ENCODE peak calls at places on chromosome 22, in ten cellular contexts. One of them, this sample, is unnamed.

GRCh38 chr22:16844529-16844928 is 19.3 kb upstream of the XKR3 start:
- DNase-seq in CD8-positive, alpha-beta T cell: no peak
- DNase-seq in GM23338: no peak
- DNase-seq in upper lobe of left lung: peak; percentile 43
- DNase-seq in endothelial cell of umbilical vein: no peak
- DNase-seq in osteoblast: no peak
- DNase-seq in OCI-LY7: no peak
- DNase-seq in heart left ventricle: no peak
- DNase-seq in tibial artery: no peak
- DNase-seq in lower lobe of right lung: no peak
- DNase-seq in this sample: no peak

GRCh38 chr22:24590596-24591173 is 2.2 kb downstream of the LRRC75B start:
- DNase-seq in tibial artery: no peak
- DNase-seq in heart left ventricle: no peak
- DNase-seq in OCI-LY7: no peak
- DNase-seq in upper lobe of left lung: no peak
- DNase-seq in osteoblast: peak; percentile 51
- DNase-seq in endothelial cell of umbilical vein: no peak
- DNase-seq in GM23338: no peak
- DNase-seq in lower lobe of right lung: no peak
- DNase-seq in CD8-positive, alpha-beta T cell: no peak
- DNase-seq in this sample: no peak

GRCh38 chr22:24699861-24700260 is 74.7 kb downstream of the PIWIL3 start:
- DNase-seq in endothelial cell of umbilical vein: no peak
- DNase-seq in OCI-LY7: no peak
- DNase-seq in lower lobe of right lung: no peak
- DNase-seq in tibial artery: no peak
- DNase-seq in CD8-positive, alpha-beta T cell: no peak
- DNase-seq in osteoblast: no peak
- DNase-seq in upper lobe of left lung: no peak
- DNase-seq in GM23338: no peak
- DNase-seq in heart left ventricle: no peak
- DNase-seq in this sample: no peak

GRCh38 chr22:43980996-43981395 is 25.8 kb downstream of the SAMM50 start:
- DNase-seq in lower lobe of right lung: no peak
- DNase-seq in tibial artery: no peak
- DNase-seq in CD8-positive, alpha-beta T cell: no peak
- DNase-seq in endothelial cell of umbilical vein: no peak
- DNase-seq in OCI-LY7: no peak
- DNase-seq in heart left ventricle: no peak
- DNase-seq in upper lobe of left lung: peak; percentile 57
- DNase-seq in GM23338: no peak
- DNase-seq in osteoblast: no peak
- DNase-seq in this sample: no peak

GRCh38 chr22:25085930-25086901 is 113.4 kb upstream of the CRYBB3 start:
- DNase-seq in OCI-LY7: peak; percentile 4
- DNase-seq in tibial artery: peak; percentile 69
- DNase-seq in heart left ventricle: peak; percentile 88
- DNase-seq in CD8-positive, alpha-beta T cell: no peak
- DNase-seq in lower lobe of right lung: no peak
- DNase-seq in upper lobe of left lung: no peak
- DNase-seq in endothelial cell of umbilical vein: peak; percentile 99
- DNase-seq in GM23338: no peak
- DNase-seq in osteoblast: peak; percentile 72
- DNase-seq in this sample: peak; percentile 90

GRCh38 chr22:46390652-46391301 is 55.3 kb downstream of the TRMU start:
- DNase-seq in osteoblast: peak; percentile 98
- DNase-seq in endothelial cell of umbilical vein: peak; percentile 17
- DNase-seq in tibial artery: peak; percentile 44
- DNase-seq in heart left ventricle: peak; percentile 66
- DNase-seq in OCI-LY7: no peak
- DNase-seq in upper lobe of left lung: no peak
- DNase-seq in CD8-positive, alpha-beta T cell: no peak
- DNase-seq in GM23338: no peak
- DNase-seq in lower lobe of right lung: no peak
- DNase-seq in this sample: no peak

GRCh38 chr22:26354707-26355106 is 74.4 kb upstream of the ASPHD2 start:
- DNase-seq in tibial artery: no peak
- DNase-seq in heart left ventricle: no peak
- DNase-seq in endothelial cell of umbilical vein: no peak
- DNase-seq in OCI-LY7: no peak
- DNase-seq in GM23338: no peak
- DNase-seq in CD8-positive, alpha-beta T cell: no peak
- DNase-seq in lower lobe of right lung: no peak
- DNase-seq in osteoblast: no peak
- DNase-seq in upper lobe of left lung: peak; percentile 19
- DNase-seq in this sample: no peak

GRCh38 chr22:30717952-30718351 is 23.3 kb downstream of the OSBP2 start:
- DNase-seq in lower lobe of right lung: no peak
- DNase-seq in CD8-positive, alpha-beta T cell: no peak
- DNase-seq in GM23338: no peak
- DNase-seq in heart left ventricle: no peak
- DNase-seq in upper lobe of left lung: no peak
- DNase-seq in osteoblast: no peak
- DNase-seq in OCI-LY7: no peak
- DNase-seq in tibial artery: no peak
- DNase-seq in endothelial cell of umbilical vein: no peak
- DNase-seq in this sample: no peak

GRCh38 chr22:24178502-24179440 is 2.5 kb upstream of the SUSD2 start:
- DNase-seq in tibial artery: no peak
- DNase-seq in CD8-positive, alpha-beta T cell: no peak
- DNase-seq in upper lobe of left lung: peak; percentile 53
- DNase-seq in osteoblast: peak; percentile 91
- DNase-seq in heart left ventricle: no peak
- DNase-seq in endothelial cell of umbilical vein: no peak
- DNase-seq in OCI-LY7: peak; percentile 55
- DNase-seq in lower lobe of right lung: no peak
- DNase-seq in GM23338: peak; percentile 76
- DNase-seq in this sample: no peak

GRCh38 chr22:45389546-45389945 is 23.9 kb downstream of the SMC1B start:
- DNase-seq in OCI-LY7: no peak
- DNase-seq in upper lobe of left lung: no peak
- DNase-seq in lower lobe of right lung: no peak
- DNase-seq in GM23338: no peak
- DNase-seq in endothelial cell of umbilical vein: no peak
- DNase-seq in osteoblast: no peak
- DNase-seq in tibial artery: no peak
- DNase-seq in CD8-positive, alpha-beta T cell: no peak
- DNase-seq in heart left ventricle: no peak
- DNase-seq in this sample: no peak

GRCh38 chr22:44127353-44127752 is 53.4 kb upstream of the PARVG start:
- DNase-seq in CD8-positive, alpha-beta T cell: no peak
- DNase-seq in OCI-LY7: no peak
- DNase-seq in osteoblast: no peak
- DNase-seq in GM23338: no peak
- DNase-seq in endothelial cell of umbilical vein: peak; percentile 48
- DNase-seq in lower lobe of right lung: peak; percentile 41
- DNase-seq in upper lobe of left lung: no peak
- DNase-seq in tibial artery: peak; percentile 35
- DNase-seq in heart left ventricle: peak; percentile 51
- DNase-seq in this sample: no peak

GRCh38 chr22:45310331-45311032 is 748 bp downstream of the FAM118A start:
- DNase-seq in OCI-LY7: peak; percentile 40
- DNase-seq in heart left ventricle: no peak
- DNase-seq in GM23338: no peak
- DNase-seq in endothelial cell of umbilical vein: peak; percentile 21
- DNase-seq in tibial artery: no peak
- DNase-seq in lower lobe of right lung: peak; percentile 62
- DNase-seq in CD8-positive, alpha-beta T cell: no peak
- DNase-seq in osteoblast: peak; percentile 71
- DNase-seq in upper lobe of left lung: peak; percentile 79
- DNase-seq in this sample: no peak

GRCh38 chr22:50530280-50530856 is 556 bp upstream of the TYMP start:
- DNase-seq in upper lobe of left lung: no peak
- DNase-seq in GM23338: peak; percentile 44
- DNase-seq in tibial artery: peak; percentile 80
- DNase-seq in endothelial cell of umbilical vein: no peak
- DNase-seq in heart left ventricle: peak; percentile 84
- DNase-seq in OCI-LY7: peak; percentile 78
- DNase-seq in lower lobe of right lung: peak; percentile 94
- DNase-seq in CD8-positive, alpha-beta T cell: no peak
- DNase-seq in osteoblast: peak; percentile 94
- DNase-seq in this sample: peak; percentile 90

GRCh38 chr22:22881116-22882032 is 6.2 kb upstream of the IGLL5 start:
- DNase-seq in CD8-positive, alpha-beta T cell: no peak
- DNase-seq in lower lobe of right lung: no peak
- DNase-seq in osteoblast: peak; percentile 38
- DNase-seq in OCI-LY7: peak; percentile 66
- DNase-seq in heart left ventricle: no peak
- DNase-seq in GM23338: no peak
- DNase-seq in endothelial cell of umbilical vein: no peak
- DNase-seq in upper lobe of left lung: no peak
- DNase-seq in tibial artery: no peak
- DNase-seq in this sample: no peak
- H3K27ac ChIP-seq in CD8-positive, alpha-beta T cell: no peak overlapping the region
- H3K27ac ChIP-seq in lower lobe of right lung: no peak overlapping the region
- H3K27ac ChIP-seq in osteoblast: no peak overlapping the region
- H3K27ac ChIP-seq in OCI-LY7: peak overlapping the region; percentile 28
- H3K27ac ChIP-seq in heart left ventricle: no peak overlapping the region
- H3K27ac ChIP-seq in GM23338: no peak overlapping the region
- H3K27ac ChIP-seq in endothelial cell of umbilical vein: no peak overlapping the region
- H3K27ac ChIP-seq in upper lobe of left lung: no peak overlapping the region
- H3K27ac ChIP-seq in tibial artery: no peak overlapping the region
- H3K27ac ChIP-seq in this sample: no peak overlapping the region

GRCh38 chr22:27883656-27884350 is 35.3 kb downstream of the PITPNB start:
- DNase-seq in GM23338: no peak
- DNase-seq in endothelial cell of umbilical vein: no peak
- DNase-seq in heart left ventricle: no peak
- DNase-seq in OCI-LY7: no peak
- DNase-seq in osteoblast: no peak
- DNase-seq in upper lobe of left lung: peak; percentile 15
- DNase-seq in tibial artery: no peak
- DNase-seq in lower lobe of right lung: no peak
- DNase-seq in CD8-positive, alpha-beta T cell: no peak
- DNase-seq in this sample: no peak

GRCh38 chr22:27888310-27888709 is 30.7 kb downstream of the PITPNB start:
- DNase-seq in OCI-LY7: no peak
- DNase-seq in heart left ventricle: no peak
- DNase-seq in CD8-positive, alpha-beta T cell: no peak
- DNase-seq in GM23338: no peak
- DNase-seq in endothelial cell of umbilical vein: no peak
- DNase-seq in lower lobe of right lung: no peak
- DNase-seq in upper lobe of left lung: no peak
- DNase-seq in tibial artery: no peak
- DNase-seq in osteoblast: no peak
- DNase-seq in this sample: no peak

GRCh38 chr22:27885977-27886842 is 32.8 kb downstream of the PITPNB start:
- DNase-seq in heart left ventricle: no peak
- DNase-seq in OCI-LY7: peak; percentile 62
- DNase-seq in GM23338: peak; percentile 72
- DNase-seq in tibial artery: peak; percentile 40
- DNase-seq in CD8-positive, alpha-beta T cell: no peak
- DNase-seq in upper lobe of left lung: no peak
- DNase-seq in endothelial cell of umbilical vein: peak; percentile 85
- DNase-seq in lower lobe of right lung: no peak
- DNase-seq in osteoblast: peak; percentile 92
- DNase-seq in this sample: no peak

GRCh38 chr22:27892064-27892463 is 27.0 kb downstream of the PITPNB start:
- DNase-seq in OCI-LY7: no peak
- DNase-seq in GM23338: no peak
- DNase-seq in lower lobe of right lung: no peak
- DNase-seq in heart left ventricle: no peak
- DNase-seq in CD8-positive, alpha-beta T cell: no peak
- DNase-seq in endothelial cell of umbilical vein: no peak
- DNase-seq in upper lobe of left lung: no peak
- DNase-seq in tibial artery: no peak
- DNase-seq in osteoblast: no peak
- DNase-seq in this sample: no peak

DNA sequence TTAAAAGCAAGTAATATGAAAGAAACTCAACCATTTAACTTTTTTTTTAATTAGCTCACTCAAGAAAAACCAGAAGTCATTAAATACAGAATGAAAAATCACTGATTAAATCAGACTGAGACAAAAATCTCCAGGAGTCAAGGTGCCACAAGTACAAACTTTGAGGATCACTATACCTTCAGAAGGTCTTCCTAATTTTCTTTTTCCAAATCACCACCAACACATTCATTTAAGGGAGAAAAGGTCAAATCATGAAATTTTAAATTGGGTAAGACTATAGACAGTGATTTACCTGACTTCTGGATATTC is 32.3 kb downstream of the PITPNB start:
- DNase-seq in tibial artery: no peak
- DNase-seq in lower lobe of right lung: no peak
- DNase-seq in osteoblast: no peak
- DNase-seq in GM23338: no peak
- DNase-seq in CD8-positive, alpha-beta T cell: no peak
- DNase-seq in endothelial cell of umbilical vein: no peak
- DNase-seq in OCI-LY7: no peak
- DNase-seq in upper lobe of left lung: no peak
- DNase-seq in heart left ventricle: no peak
- DNase-seq in this sample: no peak
- TF ChIP-seq CTCF in tibial artery: no peak
- TF ChIP-seq CTCF in lower lobe of right lung: no peak
- TF ChIP-seq CTCF in osteoblast: no peak
- TF ChIP-seq CTCF in GM23338: no peak
- TF ChIP-seq CTCF in CD8-positive, alpha-beta T cell: peak; percentile 53
- TF ChIP-seq CTCF in endothelial cell of umbilical vein: no peak
- TF ChIP-seq CTCF in OCI-LY7: peak; percentile 51
- TF ChIP-seq CTCF in upper lobe of left lung: no peak
- TF ChIP-seq CTCF in heart left ventricle: no peak
- TF ChIP-seq CTCF in this sample: no peak

DNA sequence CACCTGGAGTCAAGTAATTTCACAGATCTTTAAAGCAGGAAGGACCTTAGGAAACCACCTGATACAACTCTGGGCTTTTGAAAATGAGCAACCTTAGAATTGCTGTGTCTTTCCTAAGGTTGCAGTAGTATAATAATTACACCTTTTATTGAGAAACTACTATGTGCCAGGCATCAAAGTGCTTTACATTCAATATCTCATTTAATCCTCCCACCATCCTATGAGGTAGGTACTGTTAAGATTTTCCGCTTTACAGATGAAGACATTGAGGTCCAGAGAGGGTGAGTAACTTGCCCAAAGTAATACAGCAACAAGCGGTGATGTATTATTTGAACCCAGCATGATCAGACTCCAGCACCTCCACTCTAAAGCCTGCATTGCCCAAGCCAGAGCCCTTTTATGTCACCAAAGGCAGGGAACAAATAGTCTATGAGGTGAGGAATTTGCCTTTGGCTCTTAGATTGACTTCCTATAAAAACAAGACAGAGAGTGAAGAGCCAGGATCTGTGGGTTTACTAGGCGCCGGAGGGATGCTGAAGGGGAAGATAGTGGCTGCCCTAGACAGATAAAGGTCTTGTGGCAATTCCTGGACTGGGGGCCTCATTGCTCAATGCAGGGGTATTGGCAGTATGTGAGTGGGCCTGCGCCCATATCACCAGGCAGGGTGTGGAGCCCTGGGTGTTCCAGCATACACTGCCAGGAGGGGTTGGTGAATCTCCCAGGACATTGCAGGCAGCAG is 157.1 kb downstream of the FBXO7 start:
- DNase-seq in upper lobe of left lung: no peak
- DNase-seq in osteoblast: no peak
- DNase-seq in CD8-positive, alpha-beta T cell: no peak
- DNase-seq in tibial artery: no peak
- DNase-seq in lower lobe of right lung: no peak
- DNase-seq in GM23338: no peak
- DNase-seq in heart left ventricle: no peak
- DNase-seq in OCI-LY7: no peak
- DNase-seq in endothelial cell of umbilical vein: no peak
- DNase-seq in this sample: no peak
- H3K27ac ChIP-seq in upper lobe of left lung: peak overlapping the region; percentile 71
- H3K27ac ChIP-seq in osteoblast: no peak overlapping the region
- H3K27ac ChIP-seq in CD8-positive, alpha-beta T cell: no peak overlapping the region
- H3K27ac ChIP-seq in tibial artery: no peak overlapping the region
- H3K27ac ChIP-seq in lower lobe of right lung: peak overlapping the region; percentile 27
- H3K27ac ChIP-seq in GM23338: no peak overlapping the region
- H3K27ac ChIP-seq in heart left ventricle: no peak overlapping the region
- H3K27ac ChIP-seq in OCI-LY7: no peak overlapping the region
- H3K27ac ChIP-seq in endothelial cell of umbilical vein: no peak overlapping the region
- H3K27ac ChIP-seq in this sample: peak overlapping the region; percentile 49

GRCh38 chr22:42296381-42296853 is 26.0 kb upstream of the TCF20 start:
- DNase-seq in heart left ventricle: peak; percentile 58
- DNase-seq in upper lobe of left lung: peak; percentile 75
- DNase-seq in CD8-positive, alpha-beta T cell: no peak
- DNase-seq in osteoblast: no peak
- DNase-seq in lower lobe of right lung: no peak
- DNase-seq in endothelial cell of umbilical vein: no peak
- DNase-seq in OCI-LY7: peak; percentile 77
- DNase-seq in tibial artery: no peak
- DNase-seq in GM23338: peak; percentile 66
- DNase-seq in this sample: no peak
- TF ChIP-seq CTCF in heart left ventricle: no peak
- TF ChIP-seq CTCF in upper lobe of left lung: no peak
- TF ChIP-seq CTCF in CD8-positive, alpha-beta T cell: peak; percentile 24
- TF ChIP-seq CTCF in osteoblast: no peak
- TF ChIP-seq CTCF in lower lobe of right lung: no peak
- TF ChIP-seq CTCF in endothelial cell of umbilical vein: peak; percentile 32
- TF ChIP-seq CTCF in OCI-LY7: peak; percentile 83
- TF ChIP-seq CTCF in tibial artery: no peak
- TF ChIP-seq CTCF in GM23338: peak; percentile 45
- TF ChIP-seq CTCF in this sample: no peak

This sample was measured in coronary artery.